ENCODE peak calls at places on chromosomes 7 and 10, in eight cellular contexts. S is fibroblast of the aortic adventitia; B is PC-3; G is ACHN; R is fibroblast of lung; H is central memory CD4-positive, alpha-beta T cell; T is adrenal gland; Q is LoVo. W is an unnamed sample.
A peak's percentile ranks its signal among the peaks of the same experiment; 100 is the strongest.

GRCh38 chr7:2718703-2718965 is 30.6 kb downstream of the AMZ1 start:
- DNase-seq in T (no peak), B (no peak), S (no peak), R (no peak), G (no peak), H (no peak), Q (no peak), W (no peak)

GRCh38 chr10:99964791-99965190 is 45.0 kb downstream of the DNMBP start:
- DNase-seq in T (no peak), Q (no peak), R (peak; percentile 33), G (peak; percentile 27), S (peak; percentile 57), H (no peak), B (peak; percentile 17), W (no peak)

GRCh38 chr10:31018977-31019376 is 12.7 kb downstream of the ZNF438 start:
- DNase-seq in T (no peak), G (no peak), H (no peak), S (no peak), B (no peak), R (no peak), Q (no peak), W (no peak)

GRCh38 chr7:26305048-26305868 is 13.6 kb downstream of the SNX10 start:
- DNase-seq in H (no peak), R (no peak), Q (no peak), T (peak; percentile 72), B (no peak), S (no peak), G (peak; percentile 82), W (no peak)

GRCh38 chr10:126227762-126228134 is 160.5 kb downstream of the ADAM12 start:
- DNase-seq in H (no peak), S (peak; percentile 81), Q (peak; percentile 8), T (peak; percentile 28), G (peak; percentile 81), B (peak; percentile 11), R (peak; percentile 45), W (no peak)

GRCh38 chr10:18238875-18239485 is 98.8 kb downstream of the CACNB2 start:
- DNase-seq in B (peak; percentile 46), T (no peak), G (peak; percentile 26), H (no peak), R (peak; percentile 52), S (peak; percentile 85), Q (peak; percentile 47), W (no peak)

GRCh38 chr10:46525177-46525823 is 31.2 kb downstream of the GPRIN2 start:
- DNase-seq in G (peak; percentile 79), H (no peak), B (peak; percentile 84), S (peak; percentile 81), R (peak; percentile 95), T (peak; percentile 6), Q (peak; percentile 31), W (no peak)

GRCh38 chr7:43117025-43117424 is 4.6 kb downstream of the HECW1 start:
- DNase-seq in B (no peak), T (no peak), S (peak; percentile 4), Q (no peak), H (no peak), R (peak; percentile 82), G (no peak), W (no peak)

GRCh38 chr10:23918839-23919238 is 290.1 kb upstream of the KIAA1217 start:
- DNase-seq in G (no peak), R (peak; percentile 9), S (no peak), B (no peak), Q (no peak), T (no peak), H (no peak), W (no peak)

GRCh38 chr10:61286695-61287094 is 166.5 kb downstream of the TMEM26 start:
- DNase-seq in S (no peak), H (peak; percentile 46), G (no peak), T (no peak), R (no peak), Q (no peak), B (no peak), W (no peak)

GRCh38 chr7:5183155-5183554 is 6.9 kb upstream of the WIPI2 start:
- DNase-seq in G (no peak), T (no peak), B (peak; percentile 64), S (no peak), H (no peak), R (no peak), Q (no peak), W (no peak)

GRCh38 chr7:115952832-115953231 is 77.7 kb downstream of the TFEC start:
- DNase-seq in T (no peak), S (no peak), Q (no peak), R (no peak), G (no peak), H (no peak), B (no peak), W (no peak)

GRCh38 chr10:96378741-96379140 is 19.9 kb upstream of the OPALIN start:
- DNase-seq in Q (no peak), G (no peak), H (no peak), T (no peak), B (no peak), S (no peak), R (no peak), W (no peak)

GRCh38 chr10:110443239-110444008 is 54.3 kb upstream of the DUSP5 start:
- DNase-seq in S (no peak), T (no peak), B (no peak), R (no peak), G (no peak), Q (no peak), H (no peak), W (no peak)

GRCh38 chr7:100626055-100626454 is 13.7 kb downstream of the MOSPD3 start:
- DNase-seq in R (no peak), H (no peak), G (no peak), B (no peak), T (no peak), Q (no peak), S (no peak), W (no peak)

GRCh38 chr10:73493781-73494180 is 2.0 kb downstream of the PPP3CB start:
- DNase-seq in B (peak; percentile 82), Q (no peak), S (peak; percentile 40), G (peak; percentile 23), R (peak; percentile 71), T (no peak), H (no peak), W (no peak)

GRCh38 chr7:157519798-157520244 is 183.0 kb downstream of the DNAJB6 start:
- DNase-seq in B (no peak), T (no peak), Q (no peak), S (no peak), G (no peak), H (no peak), R (no peak), W (no peak)

GRCh38 chr10:124917168-124917938 is 24.6 kb upstream of the ZRANB1 start:
- DNase-seq in H (peak; percentile 24), Q (peak; percentile 11), S (peak; percentile 50), B (peak; percentile 3), G (peak; percentile 60), R (peak; percentile 52), T (peak; percentile 68), W (peak; percentile 13)

GRCh38 chr10:3484306-3485187 is 300.5 kb downstream of the KLF6 start:
- DNase-seq in H (no peak), R (peak; percentile 33), Q (no peak), T (no peak), B (no peak), S (no peak), G (no peak), W (no peak)

GRCh38 chr10:101565936-101566332 is 22.1 kb downstream of the POLL start:
- DNase-seq in B (no peak), S (no peak), G (no peak), R (no peak), Q (no peak), T (no peak), H (no peak), W (no peak)

GRCh38 chr10:59361659-59362183 is 628 bp downstream of the FAM13C start:
- DNase-seq in B (peak; percentile 29), H (no peak), R (peak; percentile 34), T (no peak), G (no peak), Q (no peak), S (no peak), W (no peak)

GRCh38 chr10:129525408-129525807 is 58.4 kb downstream of the MGMT start:
- DNase-seq in G (peak; percentile 60), Q (no peak), T (no peak), S (peak; percentile 85), R (peak; percentile 69), H (no peak), B (no peak), W (no peak)

GRCh38 chr7:138388673-138389491 is 71.2 kb upstream of the TRIM24 start:
- DNase-seq in T (peak; percentile 35), Q (peak; percentile 53), B (peak; percentile 70), G (no peak), S (no peak), H (no peak), R (no peak), W (no peak)

GRCh38 chr10:43186150-43186549 is 47.9 kb downstream of the CSGALNACT2 start:
- DNase-seq in G (no peak), H (no peak), S (no peak), B (no peak), T (no peak), Q (no peak), R (no peak), W (no peak)

GRCh38 chr7:44325181-44325671 is at the start of gene CAMK2B:
- DNase-seq in G (no peak), Q (no peak), B (no peak), H (no peak), R (no peak), T (no peak), S (no peak), W (no peak)

GRCh38 chr10:62655337-62655994 is 149.1 kb upstream of the ADO start:
- DNase-seq in Q (no peak), S (no peak), T (no peak), R (no peak), B (no peak), H (no peak), G (no peak), W (no peak)

GRCh38 chr7:85095816-85096215 is 91.0 kb downstream of the SEMA3D start:
- DNase-seq in S (peak; percentile 59), H (no peak), Q (no peak), R (peak; percentile 24), T (no peak), B (no peak), G (no peak), W (no peak)

GRCh38 chr7:506391-506831 is 13.2 kb downstream of the PDGFA start:
- DNase-seq in B (no peak), R (no peak), Q (no peak), T (peak; percentile 6), G (no peak), S (no peak), H (no peak), W (no peak)

GRCh38 chr10:64476520-64476919 is 955.3 kb downstream of the REEP3 start:
- DNase-seq in R (no peak), G (no peak), H (no peak), S (no peak), Q (no peak), T (no peak), B (no peak), W (no peak)

GRCh38 chr7:29304756-29305155 is 110.2 kb downstream of the CHN2 start:
- DNase-seq in G (no peak), T (peak; percentile 67), S (no peak), Q (no peak), H (no peak), B (peak; percentile 68), R (no peak), W (no peak)

GRCh38 chr7:28032738-28033380 is 147.7 kb downstream of the JAZF1 start:
- DNase-seq in R (no peak), Q (no peak), B (no peak), H (no peak), S (no peak), G (peak; percentile 43), T (no peak), W (no peak)

GRCh38 chr7:96169439-96169838 is 152.5 kb downstream of the SLC25A13 start:
- DNase-seq in H (no peak), T (no peak), S (peak; percentile 47), B (no peak), G (no peak), R (peak; percentile 39), Q (no peak), W (no peak)

GRCh38 chr10:112581921-112582320 is 134.9 kb downstream of the VTI1A start:
- DNase-seq in S (no peak), B (no peak), Q (no peak), R (no peak), H (no peak), G (no peak), T (no peak), W (no peak)

GRCh38 chr7:135375908-135376699 is 133.8 kb downstream of the CNOT4 start:
- DNase-seq in T (no peak), G (no peak), R (peak; percentile 43), Q (no peak), S (no peak), H (no peak), B (no peak), W (no peak)